ENCODE peak calls at places on chromosomes 5 and 9, in six cellular contexts. One of them, this sample, is unnamed.

GRCh38 chr9:136392538-136393449 is 7.2 kb downstream of the SNAPC4 start:
- DNase-seq in psoas muscle: peak; percentile 59
- DNase-seq in WTC11: no peak
- DNase-seq in RWPE1: no peak
- DNase-seq in coronary artery: no peak
- DNase-seq in HEK293T: no peak
- DNase-seq in this sample: no peak

GRCh38 chr5:36662291-36662851 is 56.0 kb downstream of the SLC1A3 start:
- DNase-seq in psoas muscle: no peak
- DNase-seq in WTC11: no peak
- DNase-seq in RWPE1: no peak
- DNase-seq in coronary artery: no peak
- DNase-seq in HEK293T: no peak
- DNase-seq in this sample: no peak

GRCh38 chr5:132019857-132020555 is 8.5 kb upstream of the ACSL6 start:
- DNase-seq in psoas muscle: no peak
- DNase-seq in WTC11: no peak
- DNase-seq in RWPE1: no peak
- DNase-seq in coronary artery: no peak
- DNase-seq in HEK293T: no peak
- DNase-seq in this sample: no peak

GRCh38 chr5:6049662-6050061 is 328.7 kb downstream of the MED10 start:
- DNase-seq in psoas muscle: no peak
- DNase-seq in WTC11: no peak
- DNase-seq in RWPE1: no peak
- DNase-seq in coronary artery: no peak
- DNase-seq in HEK293T: no peak
- DNase-seq in this sample: no peak

GRCh38 chr5:172311026-172311425 is 27.5 kb upstream of the UBTD2 start:
- DNase-seq in psoas muscle: no peak
- DNase-seq in WTC11: no peak
- DNase-seq in RWPE1: no peak
- DNase-seq in coronary artery: no peak
- DNase-seq in HEK293T: no peak
- DNase-seq in this sample: no peak

GRCh38 chr9:88425538-88425950 is 37.3 kb downstream of the SPIN1 start:
- DNase-seq in psoas muscle: no peak
- DNase-seq in WTC11: no peak
- DNase-seq in RWPE1: no peak
- DNase-seq in coronary artery: no peak
- DNase-seq in HEK293T: no peak
- DNase-seq in this sample: no peak

GRCh38 chr9:119375892-119376291 is 6.7 kb upstream of the BRINP1 start:
- DNase-seq in psoas muscle: no peak
- DNase-seq in WTC11: peak; percentile 61
- DNase-seq in RWPE1: peak; percentile 26
- DNase-seq in coronary artery: no peak
- DNase-seq in HEK293T: peak; percentile 28
- DNase-seq in this sample: no peak

GRCh38 chr5:148998174-148998797 is 64.6 kb downstream of the SH3TC2 start:
- DNase-seq in psoas muscle: no peak
- DNase-seq in WTC11: no peak
- DNase-seq in RWPE1: peak; percentile 59
- DNase-seq in coronary artery: no peak
- DNase-seq in HEK293T: peak; percentile 26
- DNase-seq in this sample: no peak

GRCh38 chr5:144583493-144584154 is 413.0 kb downstream of the KCTD16 start:
- DNase-seq in psoas muscle: no peak
- DNase-seq in WTC11: no peak
- DNase-seq in RWPE1: no peak
- DNase-seq in coronary artery: no peak
- DNase-seq in HEK293T: no peak
- DNase-seq in this sample: no peak

This sample was measured in cerebellar nuclear complex.